ENCODE peak calls at places on chromosomes 5 and 9, in eight cellular contexts. Q is PC-9, S is ovary, M is transverse colon, T is IMR-90, B is heart left ventricle, P is uterus, F is kidney. G is an unnamed sample.

GRCh38 chr9:33719581-33720374 is 75.6 kb upstream of the PRSS3 start:
- DNase-seq in M (no peak), F (no peak), S (no peak), P (no peak), Q (peak; percentile 19), B (peak; percentile 62), T (no peak), G (peak; percentile 24)

GRCh38 chr5:108380531-108381021 is 1.3 kb downstream of the FBXL17 start:
- DNase-seq in Q (peak; percentile 31), B (peak; percentile 76), F (peak; percentile 88), T (peak; percentile 13), S (peak; percentile 65), P (peak; percentile 42), M (peak; percentile 48), G (peak; percentile 60)

GRCh38 chr5:100616981-100617380 is 81.8 kb downstream of the FAM174A start:
- DNase-seq in Q (no peak), P (no peak), S (no peak), B (no peak), F (no peak), M (no peak), T (no peak), G (no peak)

GRCh38 chr5:87120518-87121314 is 147.0 kb upstream of the RASA1 start:
- DNase-seq in B (no peak), P (no peak), F (no peak), Q (peak; percentile 39), T (peak; percentile 93), M (no peak), S (no peak), G (peak; percentile 91)

GRCh38 chr5:10985091-10985490 is 224.1 kb upstream of the DAP start:
- DNase-seq in F (no peak), Q (no peak), M (no peak), P (no peak), T (no peak), B (no peak), S (no peak), G (no peak)

GRCh38 chr9:4292781-4293180 is 7.1 kb downstream of the GLIS3 start:
- DNase-seq in B (no peak), M (no peak), T (peak; percentile 17), Q (no peak), S (no peak), P (no peak), F (no peak), G (no peak)

GRCh38 chr9:129401623-129402340 is 219.1 kb downstream of the C9orf50 start:
- DNase-seq in B (peak; percentile 50), Q (no peak), S (peak; percentile 50), M (no peak), F (peak; percentile 90), P (peak; percentile 81), T (no peak), G (no peak)

GRCh38 chr9:21002040-21002439 is 29.4 kb downstream of the HACD4 start:
- DNase-seq in F (no peak), S (no peak), P (no peak), T (no peak), B (no peak), M (no peak), Q (no peak), G (no peak)

GRCh38 chr5:15510816-15511215 is 10.8 kb downstream of the FBXL7 start:
- DNase-seq in T (peak; percentile 16), P (no peak), B (no peak), M (no peak), S (no peak), Q (no peak), F (no peak), G (no peak)

GRCh38 chr9:17609312-17610005 is 30.6 kb downstream of the SH3GL2 start:
- DNase-seq in B (no peak), M (no peak), S (no peak), F (no peak), T (no peak), Q (no peak), P (no peak), G (no peak)

GRCh38 chr9:78777747-78778146 is 480.8 kb downstream of the PSAT1 start:
- DNase-seq in F (no peak), B (no peak), M (no peak), P (no peak), T (no peak), Q (no peak), S (no peak), G (no peak)

GRCh38 chr5:111733571-111733970 is 23.4 kb downstream of the NREP start:
- DNase-seq in F (no peak), P (no peak), T (no peak), B (no peak), S (no peak), Q (no peak), M (no peak), G (no peak)

GRCh38 chr9:90458485-90458884 is 184.1 kb downstream of the DIRAS2 start:
- DNase-seq in T (no peak), S (no peak), Q (peak; percentile 24), B (no peak), F (no peak), P (no peak), M (peak; percentile 80), G (no peak)

GRCh38 chr9:74281674-74282073 is 215.5 kb upstream of the RORB start:
- DNase-seq in M (no peak), P (no peak), Q (no peak), T (no peak), S (no peak), F (no peak), B (no peak), G (no peak)

GRCh38 chr5:1105350-1106265 is 6.3 kb downstream of the SLC12A7 start:
- DNase-seq in M (peak; percentile 88), B (no peak), F (no peak), S (no peak), T (no peak), P (no peak), Q (no peak), G (no peak)

GRCh38 chr5:127040779-127041520 is 10.6 kb upstream of the MARCHF3 start:
- DNase-seq in M (peak; percentile 56), S (no peak), B (no peak), T (peak; percentile 54), F (no peak), Q (no peak), P (peak; percentile 40), G (peak; percentile 82)

GRCh38 chr5:43037929-43038510 is 2.1 kb downstream of the ANXA2R start:
- DNase-seq in Q (no peak), S (no peak), F (no peak), T (peak; percentile 92), B (no peak), P (no peak), M (peak; percentile 20), G (no peak)

DNA sequence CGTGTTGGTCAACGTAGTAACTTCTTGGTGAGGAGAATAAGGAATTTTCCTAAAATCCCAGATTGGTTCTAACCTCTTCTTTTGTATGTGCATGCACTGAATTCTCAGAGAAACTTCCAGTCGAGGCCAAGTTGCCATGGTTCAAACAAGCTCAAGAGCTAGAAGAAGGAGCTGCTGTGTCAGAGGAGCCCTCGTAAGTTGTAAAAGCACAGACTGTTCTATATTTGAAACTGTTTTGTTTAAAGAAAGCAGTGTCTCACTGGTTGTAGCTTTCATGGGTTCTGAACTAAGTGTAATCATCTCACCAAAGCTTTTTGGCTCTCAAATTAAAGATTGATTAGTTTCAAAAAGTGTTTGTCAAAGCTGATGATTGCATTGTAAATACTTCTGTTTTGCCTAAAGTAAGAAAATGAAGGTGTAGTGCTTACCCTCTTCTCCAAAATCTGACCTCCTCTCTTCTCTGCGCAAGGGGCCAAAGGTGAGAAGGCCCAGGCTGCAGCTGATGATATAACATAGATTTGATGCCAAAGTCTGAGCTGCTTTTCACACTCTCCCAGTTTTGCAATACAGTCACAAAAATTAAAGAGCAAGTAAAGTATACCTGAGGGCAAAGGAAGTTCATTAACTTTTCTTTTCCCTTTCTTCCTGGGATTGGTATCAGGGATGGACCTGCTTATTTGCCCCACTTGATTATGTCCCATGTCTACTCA is 210.8 kb downstream of the ADAMTSL1 start:
- DNase-seq in Q (no peak), F (no peak), B (no peak), T (no peak), P (no peak), M (no peak), S (no peak), G (no peak)
- H3K27ac ChIP-seq in Q (no peak overlapping the region), F (no peak overlapping the region), B (no peak overlapping the region), T (no peak overlapping the region), P (peak overlapping the region; percentile 47), M (peak overlapping the region; percentile 53), S (no peak overlapping the region), G (no peak overlapping the region)

DNA sequence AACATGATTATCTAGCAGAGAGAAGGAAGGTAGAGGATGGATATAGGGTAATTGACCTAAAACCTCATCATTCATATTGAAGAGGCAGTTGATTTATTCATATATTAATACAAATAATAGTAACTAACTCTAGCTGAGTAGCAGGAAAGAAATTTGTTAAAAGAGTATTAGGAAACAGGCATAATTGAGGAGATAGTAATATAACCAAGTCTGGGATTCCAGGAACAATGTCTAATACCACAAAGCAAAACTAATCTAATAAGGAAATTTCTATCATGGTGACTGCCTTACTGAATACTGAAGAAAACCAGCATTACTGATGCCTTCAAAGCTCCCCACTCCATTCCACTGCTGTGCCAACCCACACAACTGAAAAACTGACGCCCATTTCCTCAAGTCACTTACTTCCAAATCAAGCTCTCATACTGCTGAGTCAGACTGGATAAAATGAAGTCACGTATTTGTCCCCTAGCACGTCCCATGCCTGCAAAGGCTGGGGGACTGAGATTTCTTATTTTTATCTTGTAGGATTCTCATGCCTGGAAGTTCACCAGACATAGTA is 153.9 kb downstream of the SMC2 start:
- DNase-seq in F (no peak), Q (no peak), S (no peak), M (no peak), B (no peak), T (no peak), P (no peak), G (no peak)
- TF ChIP-seq CTCF in F (no peak), Q (no peak), S (no peak), M (no peak), B (no peak), T (no peak), P (no peak), G (no peak)

GRCh38 chr5:52738095-52738506 is 49.6 kb upstream of the ITGA1 start:
- DNase-seq in F (no peak), S (no peak), B (no peak), Q (no peak), M (no peak), T (peak; percentile 71), P (no peak), G (no peak)
- H3K27ac ChIP-seq in F (no peak overlapping the region), S (no peak overlapping the region), B (no peak overlapping the region), Q (no peak overlapping the region), M (no peak overlapping the region), T (no peak overlapping the region), P (no peak overlapping the region), G (no peak overlapping the region)

GRCh38 chr9:114909657-114910056 is 20.7 kb downstream of the TNFSF8 start:
- DNase-seq in Q (no peak), S (no peak), F (no peak), B (no peak), P (no peak), T (no peak), M (no peak), G (no peak)

GRCh38 chr9:114910541-114910940 is 19.9 kb downstream of the TNFSF8 start:
- DNase-seq in P (no peak), B (no peak), F (no peak), M (no peak), Q (no peak), S (no peak), T (no peak), G (no peak)

GRCh38 chr9:114911167-114911821 is 19.1 kb downstream of the TNFSF8 start:
- DNase-seq in Q (peak; percentile 22), F (no peak), T (peak; percentile 51), M (no peak), P (no peak), S (no peak), B (no peak), G (peak; percentile 87)

GRCh38 chr9:114913217-114913616 is 17.2 kb downstream of the TNFSF8 start:
- DNase-seq in P (no peak), F (no peak), S (no peak), Q (no peak), T (no peak), B (no peak), M (no peak), G (no peak)

GRCh38 chr9:114914139-114914538 is 16.3 kb downstream of the TNFSF8 start:
- DNase-seq in P (no peak), M (no peak), S (no peak), Q (no peak), T (peak; percentile 7), B (no peak), F (no peak), G (no peak)
- TF ChIP-seq CTCF in P (no peak), M (no peak), S (no peak), Q (peak; percentile 40), T (peak; percentile 28), B (no peak), F (no peak), G (no peak)

G was measured in RWPE1.